ENCODE peak calls at places on chromosomes 13 and 19, in six cellular contexts. V is mesenchymal stem cell, Y is H9, E is IMR-90, S is mesendoderm, K is H1. Q is an unnamed sample.

GRCh38 chr19:30419581-30420180 is 47.5 kb downstream of the ZNF536 start:
- DNase-seq in V (no peak), K (peak), S (no peak), Y (no peak), E (no peak), Q (no peak)

GRCh38 chr19:14337510-14337909 is 43.7 kb upstream of the ADGRE5 start:
- DNase-seq in S (peak), K (peak), V (peak), E (no peak), Y (peak), Q (no peak)

GRCh38 chr13:81738364-81738763 is 1397.4 kb upstream of the SPRY2 start:
- DNase-seq in V (peak), K (no peak), Y (no peak), E (no peak), S (no peak), Q (no peak)

GRCh38 chr19:5691930-5692784 is 2.1 kb downstream of the RPL36 start:
- DNase-seq in S (no peak), V (peak), K (no peak), E (peak), Y (peak), Q (no peak)

GRCh38 chr13:104387514-104387913 is 1321.3 kb upstream of the SLC10A2 start:
- DNase-seq in S (no peak), V (no peak), K (no peak), E (no peak), Y (no peak), Q (no peak)

GRCh38 chr19:35011091-35011689 is 11.1 kb downstream of the GRAMD1A start:
- DNase-seq in E (no peak), S (no peak), Y (no peak), V (no peak), K (no peak), Q (no peak)

GRCh38 chr13:34967851-34968562 is 25.9 kb downstream of the NBEA start:
- DNase-seq in V (no peak), K (no peak), E (no peak), S (no peak), Y (no peak), Q (no peak)

GRCh38 chr19:16118489-16119033 is 6.9 kb downstream of the RAB8A start:
- DNase-seq in Y (no peak), V (no peak), K (no peak), S (no peak), E (no peak), Q (no peak)

GRCh38 chr13:95607363-95607762 is 37.1 kb downstream of the DZIP1 start:
- DNase-seq in E (peak), V (no peak), S (no peak), Y (no peak), K (no peak), Q (no peak)

DNA sequence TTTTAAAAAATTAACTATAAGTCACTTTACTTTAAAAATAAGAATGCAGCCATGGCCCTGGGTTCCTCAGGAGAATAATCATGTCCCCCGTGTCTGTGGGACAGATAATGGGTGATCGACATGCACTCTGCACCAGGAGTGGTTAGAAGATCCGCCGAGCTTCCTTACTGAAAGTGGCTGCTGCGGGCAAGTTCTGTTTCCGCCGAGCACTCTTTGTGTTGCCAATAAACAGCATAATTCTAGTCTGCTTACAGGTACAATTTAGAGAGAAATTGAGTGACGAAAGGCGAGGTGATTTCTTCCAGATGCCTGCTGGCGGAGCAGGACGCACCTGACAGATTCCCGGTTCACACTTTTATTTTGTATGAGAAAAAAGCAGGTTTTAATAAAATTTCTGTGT is 139.0 kb downstream of the SOX1 start:
- DNase-seq in V (no peak), Y (no peak), S (no peak), E (no peak), K (no peak), Q (no peak)
- H2BK15ac ChIP-seq in V (no peak), Y (no peak), S (no peak), E (no peak), K (no peak), Q (no peak)

GRCh38 chr19:39411006-39411831 is 1.2 kb upstream of the PLEKHG2 start:
- DNase-seq in S (peak), K (peak), E (peak), Y (no peak), V (peak), Q (no peak)

GRCh38 chr19:39413269-39413902 is 917 bp downstream of the PLEKHG2 start:
- DNase-seq in Y (no peak), S (peak), V (peak), E (peak), K (peak), Q (no peak)

GRCh38 chr19:39411832-39412099 is 703 bp upstream of the PLEKHG2 start:
- DNase-seq in S (peak), Y (peak), E (peak), K (peak), V (no peak), Q (peak)

GRCh38 chr19:39412867-39413268 is 399 bp downstream of the PLEKHG2 start:
- DNase-seq in K (no peak), V (no peak), E (no peak), Y (no peak), S (no peak), Q (no peak)

GRCh38 chr19:39412100-39412866 is at the start of gene PLEKHG2:
- DNase-seq in Y (peak), E (peak), K (peak), V (peak), S (peak), Q (peak)
- H2AK5ac ChIP-seq in Y (no peak), E (peak), K (peak), V (peak), S (peak), Q (peak)

DNA sequence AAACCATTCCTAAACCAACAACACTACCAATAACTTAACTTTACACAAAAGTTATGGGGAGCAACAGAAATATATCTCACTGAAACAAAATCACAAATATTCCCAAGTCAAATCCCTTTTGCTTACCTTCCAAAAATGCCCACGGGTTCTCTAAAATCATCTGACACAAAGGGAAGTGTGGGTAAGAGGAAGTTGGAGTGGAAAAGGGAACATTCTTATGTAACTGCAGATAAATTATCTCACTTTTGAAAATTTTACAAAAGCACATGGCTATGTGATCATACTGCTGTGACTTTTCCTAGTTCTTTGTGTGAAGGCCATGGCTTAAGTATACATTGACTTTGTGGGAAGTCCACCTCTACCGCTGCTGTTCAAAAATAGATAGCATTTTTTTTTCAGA is 350.5 kb downstream of the GPC6 start:
- DNase-seq in K (no peak), E (no peak), V (no peak), S (no peak), Y (no peak), Q (no peak)
- H2BK15ac ChIP-seq in K (no peak), E (no peak), V (no peak), S (no peak), Y (no peak), Q (no peak)

GRCh38 chr19:58538257-58539168 is 5.4 kb upstream of the TRIM28 start:
- DNase-seq in Y (peak), S (peak), V (no peak), E (no peak), K (peak), Q (peak)
- H2AK5ac ChIP-seq in Y (no peak), S (peak), V (no peak), E (no peak), K (peak), Q (peak)

GRCh38 chr13:94090773-94091172 is 388.7 kb downstream of the DCT start:
- DNase-seq in E (peak), S (no peak), V (peak), Y (no peak), K (no peak), Q (no peak)

GRCh38 chr13:94088742-94089141 is 390.7 kb downstream of the DCT start:
- DNase-seq in Y (no peak), S (no peak), E (no peak), K (no peak), V (no peak), Q (no peak)

DNA sequence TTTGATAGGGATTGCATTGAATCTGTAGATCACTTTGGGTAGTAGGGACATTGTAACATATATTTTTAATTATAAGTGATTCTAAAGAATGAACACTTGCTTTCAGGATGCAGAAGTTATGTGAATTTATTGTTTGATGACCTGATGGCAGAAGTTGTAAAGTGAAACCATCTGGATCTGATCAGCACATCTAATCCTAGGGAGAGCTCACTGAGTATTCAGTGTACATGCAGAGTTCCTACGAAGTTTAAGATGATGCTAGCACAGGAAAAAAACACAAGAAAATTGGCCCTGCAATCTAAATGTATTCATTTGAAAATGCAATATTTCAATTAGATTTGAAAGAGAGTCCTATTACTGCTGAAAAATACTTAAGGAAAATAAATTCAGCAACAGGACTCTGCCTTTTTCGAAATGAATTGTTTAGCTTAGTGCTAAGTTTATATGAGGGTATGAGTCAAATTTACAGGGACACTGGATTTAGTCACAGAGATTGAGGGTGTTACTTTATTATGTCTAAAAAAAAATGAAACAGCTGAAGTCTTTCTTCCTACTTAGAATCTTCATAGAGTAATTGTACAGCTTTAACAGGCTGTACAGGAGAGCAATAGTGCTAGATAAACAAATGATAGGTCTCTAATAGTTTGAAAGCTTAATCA is 385.7 kb downstream of the DCT start:
- DNase-seq in Y (no peak), V (no peak), S (no peak), K (no peak), E (peak), Q (no peak)
- H2BK15ac ChIP-seq in Y (no peak), V (no peak), S (no peak), K (no peak), E (no peak), Q (no peak)

GRCh38 chr19:48867119-48867921 is 1.1 kb downstream of the PLEKHA4 start:
- DNase-seq in E (no peak), S (no peak), K (no peak), Y (no peak), V (no peak), Q (no peak)
- H2AK5ac ChIP-seq in E (peak), S (no peak), K (no peak), Y (no peak), V (no peak), Q (peak)

GRCh38 chr19:40232479-40232878 is 6.0 kb upstream of the CCNP start:
- DNase-seq in Y (no peak), V (no peak), E (no peak), S (no peak), K (no peak), Q (no peak)
- H2BK15ac ChIP-seq in Y (no peak), V (no peak), E (no peak), S (no peak), K (no peak), Q (no peak)

DNA sequence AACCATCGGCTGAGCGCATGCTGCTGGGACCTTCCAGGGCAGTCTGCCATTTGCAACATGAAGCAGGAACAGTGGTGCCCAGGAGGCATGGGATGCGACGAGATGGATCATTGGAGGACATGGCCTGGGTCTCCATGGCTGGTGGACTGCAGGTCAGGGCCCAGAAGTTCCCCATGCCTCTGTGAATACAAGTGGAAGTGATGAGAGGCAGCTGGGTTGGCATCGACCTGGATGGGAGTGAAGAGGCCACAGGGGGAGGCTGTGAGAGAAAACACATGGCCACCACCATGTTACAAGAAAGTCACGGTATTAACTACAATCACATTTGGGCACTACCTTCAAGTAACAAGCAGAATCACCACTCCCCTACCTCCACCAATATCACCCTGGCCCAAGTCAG is 262.0 kb downstream of the FOXO1 start:
- DNase-seq in S (no peak), K (no peak), V (no peak), E (no peak), Y (no peak), Q (no peak)
- H2AK5ac ChIP-seq in S (no peak), K (no peak), V (peak), E (peak), Y (no peak), Q (no peak)

GRCh38 chr19:51091895-51092873 is 9.5 kb upstream of the KLK14 start:
- DNase-seq in V (no peak), Y (no peak), S (no peak), K (no peak), E (no peak), Q (no peak)

GRCh38 chr19:51093066-51093465 is 10.4 kb upstream of the KLK14 start:
- DNase-seq in E (no peak), V (no peak), K (no peak), Y (no peak), S (no peak), Q (no peak)

GRCh38 chr19:51094696-51095279 is 12.1 kb upstream of the KLK14 start:
- DNase-seq in Y (peak), V (peak), K (peak), E (no peak), S (peak), Q (peak)

GRCh38 chr19:51091126-51091525 is 8.4 kb upstream of the KLK14 start:
- DNase-seq in K (no peak), S (no peak), Y (no peak), V (no peak), E (no peak), Q (no peak)

DNA sequence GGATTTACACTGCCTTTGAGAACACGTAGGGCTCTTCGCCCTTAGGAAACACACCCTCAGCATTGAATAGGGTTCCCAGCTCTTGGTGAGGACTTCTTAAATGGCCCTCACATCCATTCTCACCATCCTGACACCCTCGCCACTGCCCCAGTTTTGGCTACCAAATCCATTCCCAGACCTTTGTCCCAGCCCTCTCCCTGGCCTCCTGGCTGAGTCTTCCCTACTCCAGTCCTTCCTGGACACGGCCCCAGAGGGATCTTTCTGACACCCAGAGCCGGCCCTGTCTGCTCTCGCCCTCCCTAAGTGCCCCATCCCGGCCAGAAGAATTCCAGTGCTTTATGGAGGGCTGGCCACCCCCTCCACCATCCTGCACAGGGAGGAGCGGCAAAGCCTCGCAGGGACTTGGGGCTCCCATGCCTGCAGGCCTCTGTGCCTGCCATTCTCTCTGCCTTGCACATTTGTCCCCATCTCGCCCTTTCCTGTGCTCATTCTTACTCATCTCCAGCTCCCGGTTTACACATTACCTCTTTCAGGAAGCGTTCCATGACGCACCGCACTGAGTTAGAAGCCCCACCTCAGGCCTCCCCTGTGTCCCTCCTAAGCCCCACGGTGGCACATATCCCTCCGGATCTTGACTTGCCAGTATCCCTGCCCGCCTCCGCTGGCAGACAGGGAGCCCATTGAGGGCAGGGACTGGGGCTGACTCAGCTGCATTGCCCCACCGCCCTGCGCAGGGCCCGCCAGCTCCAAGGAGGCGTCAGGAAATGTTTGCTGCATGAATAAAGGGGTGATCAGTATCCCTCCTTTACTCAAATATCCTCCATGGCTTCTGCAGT is 11.0 kb upstream of the KLK14 start:
- DNase-seq in K (no peak), Y (no peak), V (no peak), S (no peak), E (no peak), Q (no peak)
- H2BK15ac ChIP-seq in K (peak), Y (no peak), V (no peak), S (no peak), E (no peak), Q (no peak)

Q was measured in neuronal stem cell.